ENCODE peak calls at places on chromosome 6, in eight cellular contexts. C is mesendoderm, J is cardiac fibroblast, L is endothelial cell of umbilical vein, E is NB4, D is esophagus squamous epithelium, S is PC-3, B is body of pancreas. F is an unnamed sample.

GRCh38 chr6:69894578-69895347 is 28.4 kb downstream of the COL19A1 start:
- DNase-seq in J (peak; percentile 88), E (peak; percentile 67), L (no peak), D (no peak), C (peak; percentile 57), S (peak; percentile 4), B (no peak), F (peak; percentile 96)

GRCh38 chr6:69673298-69673697 is 123.5 kb downstream of the LMBRD1 start:
- DNase-seq in J (no peak), B (no peak), D (no peak), L (no peak), C (no peak), S (no peak), E (no peak), F (no peak)

GRCh38 chr6:105326838-105327745 is 75.8 kb downstream of the PREP start:
- DNase-seq in L (no peak), D (no peak), B (peak; percentile 15), E (no peak), C (peak; percentile 16), J (peak; percentile 52), S (peak; percentile 91), F (no peak)

GRCh38 chr6:145887969-145888368 is 73.4 kb upstream of the FBXO30 start:
- DNase-seq in J (peak; percentile 31), B (peak; percentile 13), D (no peak), S (peak; percentile 26), C (peak; percentile 8), E (peak; percentile 38), L (peak; percentile 70), F (no peak)

GRCh38 chr6:130178692-130179091 is 44.1 kb downstream of the SAMD3 start:
- DNase-seq in B (no peak), L (no peak), D (no peak), E (no peak), J (peak; percentile 88), C (peak; percentile 90), S (peak; percentile 86), F (peak; percentile 84)

GRCh38 chr6:30748301-30748769 is 4.0 kb upstream of the IER3 start:
- DNase-seq in L (peak; percentile 98), D (no peak), S (peak; percentile 81), C (no peak), J (peak; percentile 42), B (no peak), E (no peak), F (no peak)

GRCh38 chr6:83055366-83055964 is 10.2 kb downstream of the UBE3D start:
- DNase-seq in J (peak; percentile 69), S (peak; percentile 60), C (peak; percentile 56), D (no peak), B (peak; percentile 52), E (peak; percentile 54), L (peak; percentile 45), F (no peak)

GRCh38 chr6:12577124-12577845 is 139.3 kb upstream of the PHACTR1 start:
- DNase-seq in L (no peak), E (no peak), D (no peak), B (no peak), C (peak; percentile 66), S (peak; percentile 19), J (peak; percentile 28), F (no peak)

GRCh38 chr6:11149551-11149950 is 38.0 kb upstream of the ERVFRD-1 start:
- DNase-seq in E (no peak), L (no peak), D (no peak), S (no peak), C (no peak), B (no peak), J (no peak), F (no peak)

GRCh38 chr6:9204171-9204570 is 768.8 kb upstream of the SLC35B3 start:
- DNase-seq in L (peak; percentile 41), C (peak; percentile 3), S (peak; percentile 93), J (peak; percentile 56), B (peak; percentile 41), D (no peak), E (no peak), F (no peak)

GRCh38 chr6:166567813-166568212 is 18.7 kb downstream of the RAMACL start:
- DNase-seq in D (no peak), C (no peak), E (no peak), B (no peak), L (no peak), J (no peak), S (no peak), F (no peak)

GRCh38 chr6:123393333-123393732 is 243.4 kb downstream of the TRDN start:
- DNase-seq in J (peak; percentile 5), L (peak; percentile 12), D (no peak), E (peak; percentile 27), C (peak; percentile 22), S (peak; percentile 46), B (no peak), F (no peak)

GRCh38 chr6:131949909-131950766 is 1.0 kb downstream of the CCN2 start:
- DNase-seq in L (peak; percentile 55), J (peak; percentile 95), B (peak; percentile 81), D (peak; percentile 7), S (peak; percentile 76), C (peak; percentile 91), E (no peak), F (peak; percentile 73)

GRCh38 chr6:18260448-18261106 is 3.8 kb downstream of the DEK start:
- DNase-seq in D (no peak), L (no peak), J (peak; percentile 33), B (no peak), C (peak; percentile 33), E (peak; percentile 56), S (peak; percentile 71), F (no peak)

GRCh38 chr6:127481628-127482027 is 22.4 kb upstream of the KIAA0408 start:
- DNase-seq in D (no peak), E (no peak), L (peak; percentile 69), B (no peak), C (peak; percentile 44), J (peak; percentile 48), S (peak; percentile 68), F (peak; percentile 21)

GRCh38 chr6:165850434-165851019 is 187.5 kb upstream of the PDE10A start:
- DNase-seq in E (peak; percentile 63), B (peak; percentile 80), J (peak; percentile 74), S (peak; percentile 62), D (no peak), L (peak; percentile 62), C (peak; percentile 51), F (no peak)

GRCh38 chr6:170132011-170132521 is 158.8 kb downstream of the DLL1 start:
- DNase-seq in L (no peak), C (no peak), E (no peak), D (no peak), J (no peak), B (no peak), S (no peak), F (no peak)

GRCh38 chr6:159979136-159979874 is 10.4 kb downstream of the IGF2R start:
- DNase-seq in L (peak; percentile 46), D (no peak), S (peak; percentile 82), E (peak; percentile 98), B (peak; percentile 44), C (peak; percentile 83), J (peak; percentile 82), F (peak; percentile 48)

GRCh38 chr6:133606833-133607232 is 282.1 kb upstream of the TCF21 start:
- DNase-seq in B (no peak), D (no peak), E (no peak), S (no peak), C (no peak), J (no peak), L (no peak), F (no peak)

GRCh38 chr6:16690244-16691142 is 70.8 kb downstream of the ATXN1 start:
- DNase-seq in J (peak; percentile 80), C (no peak), D (no peak), E (peak; percentile 62), L (no peak), B (no peak), S (peak; percentile 91), F (no peak)

GRCh38 chr6:108565091-108565766 is 4.5 kb downstream of the FOXO3 start:
- DNase-seq in J (no peak), C (no peak), D (no peak), B (no peak), L (peak; percentile 33), E (peak; percentile 78), S (peak; percentile 64), F (no peak)
- H3K4me3 ChIP-seq in J (peak overlapping the region; percentile 3), C (no peak overlapping the region), D (peak overlapping the region; percentile 73), B (no peak overlapping the region), L (no peak overlapping the region), E (peak overlapping the region; percentile 8), S (peak overlapping the region; percentile 95), F (peak overlapping the region; percentile 91)

DNA sequence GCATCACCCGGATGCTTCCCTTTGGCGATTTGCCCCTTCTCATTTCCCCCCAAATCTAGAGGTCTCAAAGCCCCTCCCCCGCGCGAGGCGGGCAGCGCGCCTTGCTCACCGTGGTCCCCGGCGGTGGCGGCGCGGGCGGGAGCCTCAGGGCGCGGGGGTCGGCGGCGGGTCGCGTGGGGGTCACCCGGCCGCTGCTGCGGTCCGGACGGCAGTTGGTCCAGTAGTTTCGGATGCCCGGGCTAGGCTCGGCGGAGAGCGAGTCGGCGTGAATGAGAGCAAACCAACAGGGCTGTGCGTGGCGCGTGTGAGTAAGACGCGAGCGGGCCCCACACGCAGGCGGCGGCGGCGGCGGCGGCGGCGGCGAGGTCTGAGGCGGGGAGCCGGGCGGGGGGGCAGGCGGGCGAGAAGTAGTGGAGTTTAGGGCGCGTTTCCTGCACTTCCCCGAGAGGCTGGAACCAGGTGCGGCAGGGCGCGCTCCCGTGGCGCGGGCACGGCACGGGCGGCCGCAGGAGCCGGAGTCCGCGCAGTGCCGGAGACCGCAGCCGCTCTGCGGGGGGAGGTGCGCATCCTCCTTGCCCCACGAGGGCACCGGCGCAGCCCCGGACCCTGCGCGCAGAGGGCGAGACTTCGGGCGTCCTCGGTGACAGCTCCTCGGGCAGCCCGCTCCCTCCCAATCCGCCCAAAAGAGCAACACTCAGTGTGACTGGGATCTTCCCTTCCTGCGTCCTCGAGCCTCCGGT is 567 bp downstream of the HS3ST5 start:
- DNase-seq in C (peak; percentile 69), E (no peak), S (peak; percentile 35), L (no peak), J (peak; percentile 9), D (no peak), B (peak; percentile 12), F (no peak)
- H3K4me3 ChIP-seq in C (peak overlapping the region; percentile 80), E (no peak overlapping the region), S (peak overlapping the region; percentile 94), L (no peak overlapping the region), J (peak overlapping the region; percentile 46), D (peak overlapping the region; percentile 53), B (peak overlapping the region; percentile 25), F (peak overlapping the region; percentile 54)

GRCh38 chr6:160999508-160999907 is 7.9 kb downstream of the MAP3K4 start:
- DNase-seq in J (no peak), L (no peak), S (no peak), C (no peak), E (no peak), B (peak; percentile 48), D (no peak), F (no peak)
- H3K4me3 ChIP-seq in J (no peak overlapping the region), L (no peak overlapping the region), S (no peak overlapping the region), C (no peak overlapping the region), E (no peak overlapping the region), B (no peak overlapping the region), D (no peak overlapping the region), F (no peak overlapping the region)

DNA sequence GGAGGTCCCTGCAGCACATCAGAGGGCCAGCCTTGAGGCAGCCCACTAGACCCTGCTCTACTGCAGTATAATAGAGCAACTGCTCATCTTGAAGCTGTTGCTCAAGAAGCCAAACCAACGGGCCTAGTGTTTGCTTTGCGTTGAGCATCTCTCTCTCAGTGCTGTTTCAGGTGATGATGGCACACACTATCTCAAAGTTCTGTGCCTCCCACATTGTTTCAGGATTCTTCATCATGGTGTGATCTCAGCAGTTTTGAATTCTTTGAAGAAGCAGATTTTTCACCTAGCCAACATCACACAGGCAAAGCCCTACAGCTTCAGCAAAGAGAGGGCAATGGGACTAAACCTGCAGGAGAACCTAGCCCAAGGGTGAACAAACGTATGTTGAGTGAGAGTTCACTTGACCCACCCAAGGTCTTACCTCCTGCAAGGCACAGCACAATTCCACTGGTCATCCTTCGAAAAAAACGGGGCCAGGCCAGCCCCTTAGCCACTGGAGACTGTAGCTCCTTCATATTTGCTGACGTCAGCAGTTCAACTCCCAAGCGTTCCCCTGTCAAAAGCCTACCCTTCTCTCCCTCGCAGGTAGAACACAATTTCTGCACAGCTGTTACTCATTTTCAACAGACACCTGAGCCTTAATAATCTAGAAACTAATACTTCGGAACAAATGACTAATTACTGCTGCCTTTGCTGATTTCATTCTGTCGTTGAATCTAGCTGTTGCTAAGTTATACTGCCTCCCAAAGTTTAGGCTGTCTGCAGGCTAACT is 15.8 kb downstream of the MYB start:
- DNase-seq in S (no peak), L (no peak), D (no peak), C (no peak), B (no peak), J (no peak), E (no peak), F (no peak)
- H3K4me3 ChIP-seq in S (no peak overlapping the region), L (no peak overlapping the region), D (no peak overlapping the region), C (no peak overlapping the region), B (no peak overlapping the region), J (no peak overlapping the region), E (peak overlapping the region; percentile 55), F (no peak overlapping the region)